ENCODE peak calls at places on chromosomes 1 and 21, in five cellular contexts. W is stimulated activated CD8-positive, alpha-beta memory T cell treated with anti-CD3 and anti-CD28 coated beads, Interleukin-4, amount 100 ng/mL, for 1 hour; V is stimulated activated naive B cell treated with anti-CD40 and anti-IgM and Interleukin-4, amounts not matched to agents 10 μg/mL and 1 μg/mL and 100 μg/mL, for 72 hours; R is iris pigment epithelial cell; I is cardiac muscle cell. J is an unnamed sample.
A peak's percentile ranks its signal among the peaks of the same experiment; 100 is the strongest.

GRCh38 chr1:17881761-17882160 is 126.6 kb downstream of the ACTL8 start:
- DNase-seq in R (no peak), W (no peak), V (no peak), I (no peak), J (no peak)

GRCh38 chr1:209218986-209219385 is 364.5 kb upstream of the CAMK1G start:
- DNase-seq in I (no peak), V (no peak), W (no peak), R (no peak), J (no peak)

GRCh38 chr1:93129507-93130099 is 50.5 kb downstream of the MTF2 start:
- DNase-seq in I (no peak), R (no peak), W (no peak), V (no peak), J (no peak)

GRCh38 chr1:186187601-186188000 is 187.5 kb downstream of the TPR start:
- DNase-seq in I (no peak), V (no peak), W (no peak), R (peak; percentile 21), J (no peak)

GRCh38 chr1:183043872-183044859 is 20.9 kb downstream of the LAMC1 start:
- DNase-seq in W (no peak), I (no peak), V (no peak), R (peak; percentile 94), J (no peak)

GRCh38 chr1:233379869-233380438 is 52.4 kb downstream of the MAP3K21 start:
- DNase-seq in W (no peak), R (no peak), I (no peak), V (no peak), J (no peak)

GRCh38 chr1:66705100-66705499 is 47.2 kb upstream of the DYNLT5 start:
- DNase-seq in V (no peak), R (peak; percentile 50), W (no peak), I (no peak), J (no peak)

GRCh38 chr1:150106331-150106730 is 38.8 kb downstream of the VPS45 start:
- DNase-seq in V (no peak), W (no peak), R (peak; percentile 25), I (no peak), J (no peak)

GRCh38 chr1:209652873-209653401 is 712 bp upstream of the LAMB3 start:
- DNase-seq in W (no peak), I (peak; percentile 61), R (peak; percentile 70), V (no peak), J (peak; percentile 73)

GRCh38 chr1:166811691-166812090 is 27.6 kb upstream of the POGK start:
- DNase-seq in I (no peak), R (peak; percentile 41), W (no peak), V (no peak), J (no peak)

GRCh38 chr1:207396360-207396759 is 57.8 kb upstream of the CR2 start:
- DNase-seq in V (no peak), W (no peak), R (no peak), I (no peak), J (no peak)

GRCh38 chr1:19232526-19232851 is 18.8 kb downstream of the EMC1 start:
- DNase-seq in R (peak; percentile 73), W (no peak), I (no peak), V (no peak), J (no peak)

GRCh38 chr21:32386195-32386870 is 6.5 kb downstream of the URB1 start:
- DNase-seq in W (no peak), R (peak; percentile 36), V (no peak), I (no peak), J (peak; percentile 58)

GRCh38 chr1:237154173-237154572 is 112.2 kb downstream of the RYR2 start:
- DNase-seq in R (peak; percentile 41), I (no peak), W (no peak), V (no peak), J (no peak)